ENCODE peak calls at places on chromosomes 16 and 17, in nine cellular contexts. O is NCI-H1092; E is GF-D8; C is A549; J is foreskin fibroblast; A is G401; U is NCI-H510A; L is hypothalamus; D is stimulated activated CD8-positive, alpha-beta memory T cell treated with anti-CD3 and anti-CD28 coated beads, Interleukin-4, amount 100 ng/mL, for 48 hours. X is an unnamed sample.

GRCh38 chr17:58756246-58757161 is 850 bp downstream of the PPM1E start:
- DNase-seq in O (peak; percentile 28), E (no peak), C (no peak), J (peak; percentile 30), A (peak; percentile 73), U (peak; percentile 15), L (no peak), D (peak; percentile 31), X (no peak)

GRCh38 chr16:14088155-14088753 is 17.1 kb downstream of the MRTFB start:
- DNase-seq in O (no peak), E (no peak), C (no peak), J (peak; percentile 72), A (peak; percentile 88), U (no peak), L (no peak), D (no peak), X (no peak)

GRCh38 chr17:10733666-10734065 is 3.8 kb upstream of the TMEM220 start:
- DNase-seq in O (no peak), E (no peak), C (no peak), J (no peak), A (no peak), U (no peak), L (no peak), D (no peak), X (no peak)

GRCh38 chr16:2473999-2474876 is 689 bp upstream of the TBC1D24 start:
- DNase-seq in O (no peak), E (no peak), C (peak; percentile 72), J (peak; percentile 80), A (no peak), U (no peak), L (peak; percentile 58), D (peak; percentile 62), X (peak; percentile 58)

GRCh38 chr16:50547340-50547865 is 793 bp upstream of the NKD1 start:
- DNase-seq in O (no peak), E (peak; percentile 2), C (peak; percentile 68), J (no peak), A (peak; percentile 40), U (no peak), L (no peak), D (peak; percentile 73), X (peak; percentile 86)

GRCh38 chr16:2585651-2586081 is 47.8 kb downstream of the PDPK1 start:
- DNase-seq in O (no peak), E (no peak), C (no peak), J (no peak), A (peak; percentile 60), U (no peak), L (no peak), D (no peak), X (no peak)

GRCh38 chr17:74197801-74198200 is 5.7 kb upstream of the RPL38 start:
- DNase-seq in O (no peak), E (no peak), C (no peak), J (no peak), A (no peak), U (no peak), L (no peak), D (no peak), X (no peak)

GRCh38 chr17:60065867-60066266 is 12.9 kb downstream of the HEATR6 start:
- DNase-seq in O (no peak), E (no peak), C (no peak), J (no peak), A (no peak), U (no peak), L (no peak), D (no peak), X (no peak)

GRCh38 chr17:67585077-67585602 is 132.6 kb upstream of the NOL11 start:
- DNase-seq in O (no peak), E (no peak), C (no peak), J (no peak), A (no peak), U (peak; percentile 87), L (no peak), D (no peak), X (no peak)

X was measured in effector memory CD8-positive, alpha-beta T cell.